ENCODE peak calls at places on chromosomes 12 and 14, in nine cellular contexts. One of them, this sample, is unnamed.

GRCh38 chr12:86249856-86250255 is 6.3 kb downstream of the MGAT4C start:
- DNase-seq in GM12865: no peak
- DNase-seq in NCI-H1436 treated with DMSO at 0.1 percent for 48 hours: no peak
- DNase-seq in kidney: no peak
- DNase-seq in GOT3: no peak
- DNase-seq in activated T-cell treated with anti-CD3 and anti-CD28 coated beads for 48 hours: no peak
- DNase-seq in fibroblast of mammary gland: no peak
- DNase-seq in lung: no peak
- DNase-seq in ELF-1: no peak
- DNase-seq in this sample: no peak

GRCh38 chr14:94309721-94310120 is 13.4 kb downstream of the SERPINA6 start:
- DNase-seq in GM12865: no peak
- DNase-seq in NCI-H1436 treated with DMSO at 0.1 percent for 48 hours: no peak
- DNase-seq in kidney: no peak
- DNase-seq in GOT3: no peak
- DNase-seq in activated T-cell treated with anti-CD3 and anti-CD28 coated beads for 48 hours: no peak
- DNase-seq in fibroblast of mammary gland: no peak
- DNase-seq in lung: no peak
- DNase-seq in ELF-1: no peak
- DNase-seq in this sample: no peak

GRCh38 chr14:89489796-89490506 is 72.9 kb upstream of the FOXN3 start:
- DNase-seq in GM12865: no peak
- DNase-seq in NCI-H1436 treated with DMSO at 0.1 percent for 48 hours: no peak
- DNase-seq in kidney: no peak
- DNase-seq in GOT3: no peak
- DNase-seq in activated T-cell treated with anti-CD3 and anti-CD28 coated beads for 48 hours: no peak
- DNase-seq in fibroblast of mammary gland: no peak
- DNase-seq in lung: no peak
- DNase-seq in ELF-1: no peak
- DNase-seq in this sample: no peak

GRCh38 chr12:19553177-19553576 is 113.9 kb downstream of the AEBP2 start:
- DNase-seq in GM12865: no peak
- DNase-seq in NCI-H1436 treated with DMSO at 0.1 percent for 48 hours: no peak
- DNase-seq in kidney: no peak
- DNase-seq in GOT3: no peak
- DNase-seq in activated T-cell treated with anti-CD3 and anti-CD28 coated beads for 48 hours: no peak
- DNase-seq in fibroblast of mammary gland: no peak
- DNase-seq in lung: no peak
- DNase-seq in ELF-1: no peak
- DNase-seq in this sample: no peak

GRCh38 chr12:96063046-96063445 is 27.7 kb upstream of the LTA4H start:
- DNase-seq in GM12865: peak; percentile 21
- DNase-seq in NCI-H1436 treated with DMSO at 0.1 percent for 48 hours: no peak
- DNase-seq in kidney: no peak
- DNase-seq in GOT3: no peak
- DNase-seq in activated T-cell treated with anti-CD3 and anti-CD28 coated beads for 48 hours: no peak
- DNase-seq in fibroblast of mammary gland: peak; percentile 57
- DNase-seq in lung: no peak
- DNase-seq in ELF-1: no peak
- DNase-seq in this sample: no peak

GRCh38 chr12:87866602-87867292 is 162.5 kb downstream of the C12orf50 start:
- DNase-seq in GM12865: peak; percentile 16
- DNase-seq in NCI-H1436 treated with DMSO at 0.1 percent for 48 hours: no peak
- DNase-seq in kidney: no peak
- DNase-seq in GOT3: no peak
- DNase-seq in activated T-cell treated with anti-CD3 and anti-CD28 coated beads for 48 hours: no peak
- DNase-seq in fibroblast of mammary gland: peak; percentile 51
- DNase-seq in lung: no peak
- DNase-seq in ELF-1: no peak
- DNase-seq in this sample: no peak

GRCh38 chr12:81261508-81262207 is 183.8 kb downstream of the ACSS3 start:
- DNase-seq in GM12865: peak; percentile 18
- DNase-seq in NCI-H1436 treated with DMSO at 0.1 percent for 48 hours: no peak
- DNase-seq in kidney: no peak
- DNase-seq in GOT3: no peak
- DNase-seq in activated T-cell treated with anti-CD3 and anti-CD28 coated beads for 48 hours: no peak
- DNase-seq in fibroblast of mammary gland: no peak
- DNase-seq in lung: no peak
- DNase-seq in ELF-1: no peak
- DNase-seq in this sample: no peak

GRCh38 chr12:123089125-123089524 is 61.8 kb downstream of the PITPNM2 start:
- DNase-seq in GM12865: no peak
- DNase-seq in NCI-H1436 treated with DMSO at 0.1 percent for 48 hours: no peak
- DNase-seq in kidney: no peak
- DNase-seq in GOT3: no peak
- DNase-seq in activated T-cell treated with anti-CD3 and anti-CD28 coated beads for 48 hours: no peak
- DNase-seq in fibroblast of mammary gland: no peak
- DNase-seq in lung: no peak
- DNase-seq in ELF-1: no peak
- DNase-seq in this sample: no peak

GRCh38 chr12:25455696-25456095 is 97.4 kb downstream of the LMNTD1 start:
- DNase-seq in GM12865: no peak
- DNase-seq in NCI-H1436 treated with DMSO at 0.1 percent for 48 hours: no peak
- DNase-seq in kidney: no peak
- DNase-seq in GOT3: no peak
- DNase-seq in activated T-cell treated with anti-CD3 and anti-CD28 coated beads for 48 hours: no peak
- DNase-seq in fibroblast of mammary gland: no peak
- DNase-seq in lung: no peak
- DNase-seq in ELF-1: no peak
- DNase-seq in this sample: no peak

GRCh38 chr12:98578821-98579220 is 14.7 kb upstream of the SLC25A3 start:
- DNase-seq in GM12865: no peak
- DNase-seq in NCI-H1436 treated with DMSO at 0.1 percent for 48 hours: no peak
- DNase-seq in kidney: no peak
- DNase-seq in GOT3: no peak
- DNase-seq in activated T-cell treated with anti-CD3 and anti-CD28 coated beads for 48 hours: no peak
- DNase-seq in fibroblast of mammary gland: no peak
- DNase-seq in lung: no peak
- DNase-seq in ELF-1: no peak
- DNase-seq in this sample: no peak

GRCh38 chr12:9163392-9163791 is 44.8 kb downstream of the PZP start:
- DNase-seq in GM12865: no peak
- DNase-seq in NCI-H1436 treated with DMSO at 0.1 percent for 48 hours: no peak
- DNase-seq in kidney: no peak
- DNase-seq in GOT3: no peak
- DNase-seq in activated T-cell treated with anti-CD3 and anti-CD28 coated beads for 48 hours: no peak
- DNase-seq in fibroblast of mammary gland: no peak
- DNase-seq in lung: no peak
- DNase-seq in ELF-1: no peak
- DNase-seq in this sample: no peak

GRCh38 chr12:94062796-94063635 is 85.4 kb upstream of the PLXNC1 start:
- DNase-seq in GM12865: no peak
- DNase-seq in NCI-H1436 treated with DMSO at 0.1 percent for 48 hours: no peak
- DNase-seq in kidney: no peak
- DNase-seq in GOT3: no peak
- DNase-seq in activated T-cell treated with anti-CD3 and anti-CD28 coated beads for 48 hours: no peak
- DNase-seq in fibroblast of mammary gland: no peak
- DNase-seq in lung: peak; percentile 84
- DNase-seq in ELF-1: no peak
- DNase-seq in this sample: no peak

GRCh38 chr14:70697681-70698080 is 56.0 kb downstream of the TTC9 start:
- DNase-seq in GM12865: no peak
- DNase-seq in NCI-H1436 treated with DMSO at 0.1 percent for 48 hours: no peak
- DNase-seq in kidney: no peak
- DNase-seq in GOT3: no peak
- DNase-seq in activated T-cell treated with anti-CD3 and anti-CD28 coated beads for 48 hours: no peak
- DNase-seq in fibroblast of mammary gland: no peak
- DNase-seq in lung: no peak
- DNase-seq in ELF-1: no peak
- DNase-seq in this sample: no peak

GRCh38 chr12:26471560-26471959 is 276.2 kb downstream of the SSPN start:
- DNase-seq in GM12865: peak; percentile 78
- DNase-seq in NCI-H1436 treated with DMSO at 0.1 percent for 48 hours: no peak
- DNase-seq in kidney: no peak
- DNase-seq in GOT3: no peak
- DNase-seq in activated T-cell treated with anti-CD3 and anti-CD28 coated beads for 48 hours: no peak
- DNase-seq in fibroblast of mammary gland: peak; percentile 18
- DNase-seq in lung: no peak
- DNase-seq in ELF-1: no peak
- DNase-seq in this sample: no peak

GRCh38 chr12:3655331-3655900 is 97.5 kb downstream of the CRACR2A start:
- DNase-seq in GM12865: peak; percentile 19
- DNase-seq in NCI-H1436 treated with DMSO at 0.1 percent for 48 hours: no peak
- DNase-seq in kidney: no peak
- DNase-seq in GOT3: no peak
- DNase-seq in activated T-cell treated with anti-CD3 and anti-CD28 coated beads for 48 hours: no peak
- DNase-seq in fibroblast of mammary gland: peak; percentile 22
- DNase-seq in lung: no peak
- DNase-seq in ELF-1: peak; percentile 61
- DNase-seq in this sample: no peak

GRCh38 chr12:119748512-119748911 is 80.6 kb downstream of the PRKAB1 start:
- DNase-seq in GM12865: no peak
- DNase-seq in NCI-H1436 treated with DMSO at 0.1 percent for 48 hours: no peak
- DNase-seq in kidney: no peak
- DNase-seq in GOT3: no peak
- DNase-seq in activated T-cell treated with anti-CD3 and anti-CD28 coated beads for 48 hours: no peak
- DNase-seq in fibroblast of mammary gland: no peak
- DNase-seq in lung: no peak
- DNase-seq in ELF-1: no peak
- DNase-seq in this sample: no peak

GRCh38 chr14:79809849-79810612 is 401.3 kb downstream of the DIO2 start:
- DNase-seq in GM12865: peak; percentile 15
- DNase-seq in NCI-H1436 treated with DMSO at 0.1 percent for 48 hours: peak; percentile 69
- DNase-seq in kidney: no peak
- DNase-seq in GOT3: no peak
- DNase-seq in activated T-cell treated with anti-CD3 and anti-CD28 coated beads for 48 hours: no peak
- DNase-seq in fibroblast of mammary gland: peak; percentile 35
- DNase-seq in lung: no peak
- DNase-seq in ELF-1: no peak
- DNase-seq in this sample: no peak

GRCh38 chr12:116689586-116689985 is 48.3 kb downstream of the SPRING1 start:
- DNase-seq in GM12865: no peak
- DNase-seq in NCI-H1436 treated with DMSO at 0.1 percent for 48 hours: no peak
- DNase-seq in kidney: no peak
- DNase-seq in GOT3: no peak
- DNase-seq in activated T-cell treated with anti-CD3 and anti-CD28 coated beads for 48 hours: no peak
- DNase-seq in fibroblast of mammary gland: no peak
- DNase-seq in lung: no peak
- DNase-seq in ELF-1: no peak
- DNase-seq in this sample: no peak

GRCh38 chr14:99574099-99574880 is 29.7 kb downstream of the CCDC85C start:
- DNase-seq in GM12865: no peak
- DNase-seq in NCI-H1436 treated with DMSO at 0.1 percent for 48 hours: no peak
- DNase-seq in kidney: peak; percentile 89
- DNase-seq in GOT3: no peak
- DNase-seq in activated T-cell treated with anti-CD3 and anti-CD28 coated beads for 48 hours: no peak
- DNase-seq in fibroblast of mammary gland: no peak
- DNase-seq in lung: peak; percentile 69
- DNase-seq in ELF-1: peak; percentile 95
- DNase-seq in this sample: no peak

GRCh38 chr12:25245491-25245890 is 5.2 kb downstream of the KRAS start:
- DNase-seq in GM12865: no peak
- DNase-seq in NCI-H1436 treated with DMSO at 0.1 percent for 48 hours: no peak
- DNase-seq in kidney: no peak
- DNase-seq in GOT3: no peak
- DNase-seq in activated T-cell treated with anti-CD3 and anti-CD28 coated beads for 48 hours: no peak
- DNase-seq in fibroblast of mammary gland: no peak
- DNase-seq in lung: no peak
- DNase-seq in ELF-1: no peak
- DNase-seq in this sample: no peak

GRCh38 chr12:124829008-124829707 is 34.5 kb downstream of the SCARB1 start:
- DNase-seq in GM12865: no peak
- DNase-seq in NCI-H1436 treated with DMSO at 0.1 percent for 48 hours: no peak
- DNase-seq in kidney: no peak
- DNase-seq in GOT3: no peak
- DNase-seq in activated T-cell treated with anti-CD3 and anti-CD28 coated beads for 48 hours: no peak
- DNase-seq in fibroblast of mammary gland: peak; percentile 95
- DNase-seq in lung: no peak
- DNase-seq in ELF-1: peak; percentile 57
- DNase-seq in this sample: peak; percentile 36

GRCh38 chr14:85587152-85587697 is 57.3 kb downstream of the FLRT2 start:
- DNase-seq in GM12865: no peak
- DNase-seq in NCI-H1436 treated with DMSO at 0.1 percent for 48 hours: no peak
- DNase-seq in kidney: no peak
- DNase-seq in GOT3: no peak
- DNase-seq in activated T-cell treated with anti-CD3 and anti-CD28 coated beads for 48 hours: no peak
- DNase-seq in fibroblast of mammary gland: peak; percentile 94
- DNase-seq in lung: peak; percentile 30
- DNase-seq in ELF-1: no peak
- DNase-seq in this sample: no peak

GRCh38 chr14:59630281-59630963 is 53.8 kb upstream of the CCDC175 start:
- DNase-seq in GM12865: no peak
- DNase-seq in NCI-H1436 treated with DMSO at 0.1 percent for 48 hours: no peak
- DNase-seq in kidney: no peak
- DNase-seq in GOT3: no peak
- DNase-seq in activated T-cell treated with anti-CD3 and anti-CD28 coated beads for 48 hours: peak; percentile 3
- DNase-seq in fibroblast of mammary gland: peak; percentile 3
- DNase-seq in lung: no peak
- DNase-seq in ELF-1: peak; percentile 37
- DNase-seq in this sample: no peak

GRCh38 chr12:94123127-94123526 is 25.2 kb upstream of the PLXNC1 start:
- DNase-seq in GM12865: peak; percentile 32
- DNase-seq in NCI-H1436 treated with DMSO at 0.1 percent for 48 hours: no peak
- DNase-seq in kidney: no peak
- DNase-seq in GOT3: no peak
- DNase-seq in activated T-cell treated with anti-CD3 and anti-CD28 coated beads for 48 hours: no peak
- DNase-seq in fibroblast of mammary gland: no peak
- DNase-seq in lung: no peak
- DNase-seq in ELF-1: no peak
- DNase-seq in this sample: no peak

GRCh38 chr12:121261397-121261796 is 35.1 kb downstream of the CAMKK2 start:
- DNase-seq in GM12865: no peak
- DNase-seq in NCI-H1436 treated with DMSO at 0.1 percent for 48 hours: no peak
- DNase-seq in kidney: peak; percentile 25
- DNase-seq in GOT3: no peak
- DNase-seq in activated T-cell treated with anti-CD3 and anti-CD28 coated beads for 48 hours: no peak
- DNase-seq in fibroblast of mammary gland: no peak
- DNase-seq in lung: no peak
- DNase-seq in ELF-1: no peak
- DNase-seq in this sample: no peak

GRCh38 chr12:130155416-130156073 is 6.7 kb upstream of the FZD10 start:
- DNase-seq in GM12865: no peak
- DNase-seq in NCI-H1436 treated with DMSO at 0.1 percent for 48 hours: no peak
- DNase-seq in kidney: no peak
- DNase-seq in GOT3: no peak
- DNase-seq in activated T-cell treated with anti-CD3 and anti-CD28 coated beads for 48 hours: no peak
- DNase-seq in fibroblast of mammary gland: no peak
- DNase-seq in lung: no peak
- DNase-seq in ELF-1: no peak
- DNase-seq in this sample: no peak

GRCh38 chr12:118983147-118983824 is 1.9 kb downstream of the SRRM4 start:
- DNase-seq in GM12865: no peak
- DNase-seq in NCI-H1436 treated with DMSO at 0.1 percent for 48 hours: no peak
- DNase-seq in kidney: no peak
- DNase-seq in GOT3: no peak
- DNase-seq in activated T-cell treated with anti-CD3 and anti-CD28 coated beads for 48 hours: no peak
- DNase-seq in fibroblast of mammary gland: no peak
- DNase-seq in lung: no peak
- DNase-seq in ELF-1: no peak
- DNase-seq in this sample: no peak

GRCh38 chr14:106269029-106269428 is 742.6 kb downstream of the TMEM121 start:
- DNase-seq in GM12865: no peak
- DNase-seq in NCI-H1436 treated with DMSO at 0.1 percent for 48 hours: no peak
- DNase-seq in kidney: no peak
- DNase-seq in GOT3: no peak
- DNase-seq in activated T-cell treated with anti-CD3 and anti-CD28 coated beads for 48 hours: no peak
- DNase-seq in fibroblast of mammary gland: no peak
- DNase-seq in lung: no peak
- DNase-seq in ELF-1: no peak
- DNase-seq in this sample: no peak

GRCh38 chr12:111099186-111099585 is 178.8 kb upstream of the MYL2 start:
- DNase-seq in GM12865: peak; percentile 13
- DNase-seq in NCI-H1436 treated with DMSO at 0.1 percent for 48 hours: no peak
- DNase-seq in kidney: no peak
- DNase-seq in GOT3: no peak
- DNase-seq in activated T-cell treated with anti-CD3 and anti-CD28 coated beads for 48 hours: no peak
- DNase-seq in fibroblast of mammary gland: no peak
- DNase-seq in lung: no peak
- DNase-seq in ELF-1: no peak
- DNase-seq in this sample: no peak

GRCh38 chr14:100677925-100678765 is 48.5 kb upstream of the DLK1 start:
- DNase-seq in GM12865: no peak
- DNase-seq in NCI-H1436 treated with DMSO at 0.1 percent for 48 hours: no peak
- DNase-seq in kidney: no peak
- DNase-seq in GOT3: no peak
- DNase-seq in activated T-cell treated with anti-CD3 and anti-CD28 coated beads for 48 hours: no peak
- DNase-seq in fibroblast of mammary gland: peak; percentile 68
- DNase-seq in lung: no peak
- DNase-seq in ELF-1: peak; percentile 86
- DNase-seq in this sample: no peak

GRCh38 chr12:127147724-127148123 is 1119.2 kb upstream of the TMEM132C start:
- DNase-seq in GM12865: no peak
- DNase-seq in NCI-H1436 treated with DMSO at 0.1 percent for 48 hours: no peak
- DNase-seq in kidney: no peak
- DNase-seq in GOT3: no peak
- DNase-seq in activated T-cell treated with anti-CD3 and anti-CD28 coated beads for 48 hours: no peak
- DNase-seq in fibroblast of mammary gland: no peak
- DNase-seq in lung: no peak
- DNase-seq in ELF-1: no peak
- DNase-seq in this sample: no peak